ENCODE peak calls at places on chromosomes 5 and 9, in nine cellular contexts. Q is stimulated activated CD8-positive, alpha-beta memory T cell treated with anti-CD3 and anti-CD28 coated beads, Interleukin-2, amount 100 ng/mL, for 1 hour; R is activated T-cell treated with anti-CD3 and anti-CD28 coated beads for 1 hour; I is posterior vena cava; H is DMS 273 treated with DMSO at 0.1 percent for 48 hours; F is foreskin fibroblast; L is cardiac fibroblast; B is NCI-H510A treated with DMSO at 0.1 percent for 48 hours; A is Karpas-422. M is an unnamed sample.

GRCh38 chr5:150487199-150488061 is 20.5 kb upstream of the NDST1 start:
- DNase-seq in H (no peak), A (peak; percentile 69), I (no peak), B (peak; percentile 69), Q (no peak), F (peak; percentile 44), L (peak; percentile 51), R (no peak), M (no peak)

GRCh38 chr9:119998614-119999013 is 581.4 kb downstream of the CDK5RAP2 start:
- DNase-seq in A (no peak), Q (no peak), R (no peak), B (no peak), L (no peak), F (no peak), H (no peak), I (no peak), M (no peak)

GRCh38 chr5:149543361-149544198 is 7.7 kb downstream of the CSNK1A1 start:
- DNase-seq in F (no peak), A (no peak), B (no peak), H (no peak), Q (no peak), R (no peak), I (no peak), L (peak; percentile 52), M (no peak)

GRCh38 chr5:132221781-132222648 is 5.6 kb downstream of the P4HA2 start:
- DNase-seq in I (peak; percentile 82), H (no peak), F (peak; percentile 79), A (no peak), R (no peak), Q (no peak), L (peak; percentile 89), B (no peak), M (no peak)

GRCh38 chr9:81682797-81683196 is 6.5 kb downstream of the TLE1 start:
- DNase-seq in H (no peak), A (no peak), Q (no peak), F (no peak), I (no peak), B (no peak), L (peak; percentile 70), R (no peak), M (no peak)

GRCh38 chr5:127886141-127886540 is 182.9 kb downstream of the CCDC192 start:
- DNase-seq in H (no peak), I (no peak), R (no peak), B (no peak), L (no peak), Q (no peak), F (no peak), A (no peak), M (no peak)

GRCh38 chr5:43401827-43402226 is 10.4 kb downstream of the CCL28 start:
- DNase-seq in Q (no peak), A (peak; percentile 59), B (no peak), I (no peak), R (no peak), F (no peak), L (peak; percentile 34), H (no peak), M (no peak)

GRCh38 chr9:37486616-37487544 is 1.1 kb downstream of the POLR1E start:
- DNase-seq in B (peak; percentile 3), A (no peak), Q (no peak), I (no peak), F (peak; percentile 94), L (peak; percentile 96), R (no peak), H (no peak), M (no peak)

GRCh38 chr5:172010278-172010677 is 3.8 kb upstream of the FBXW11 start:
- DNase-seq in H (peak; percentile 57), Q (no peak), I (no peak), B (no peak), F (no peak), A (no peak), R (no peak), L (peak; percentile 77), M (no peak)

GRCh38 chr5:139108056-139108811 is 89.9 kb downstream of the SIL1 start:
- DNase-seq in Q (no peak), H (no peak), A (no peak), F (peak; percentile 29), L (peak; percentile 22), R (no peak), I (no peak), B (peak; percentile 46), M (peak; percentile 67)

GRCh38 chr5:169702726-169703481 is 65.8 kb downstream of the DOCK2 start:
- DNase-seq in L (peak; percentile 54), I (no peak), R (no peak), B (no peak), H (no peak), A (peak; percentile 70), Q (no peak), F (no peak), M (no peak)

GRCh38 chr5:96219580-96220281 is 213.3 kb downstream of the PCSK1 start:
- DNase-seq in R (no peak), I (no peak), H (no peak), Q (no peak), A (no peak), F (peak; percentile 75), L (peak; percentile 42), B (no peak), M (no peak)

GRCh38 chr9:14306672-14307646 is 7.0 kb downstream of the NFIB start:
- DNase-seq in L (peak; percentile 37), I (no peak), F (no peak), H (no peak), B (no peak), R (no peak), A (no peak), Q (no peak), M (no peak)

GRCh38 chr9:120433701-120434100 is 146.3 kb downstream of the CDK5RAP2 start:
- DNase-seq in A (no peak), B (no peak), Q (no peak), R (no peak), H (no peak), F (no peak), I (no peak), L (no peak), M (no peak)

GRCh38 chr9:91047993-91048607 is 246.5 kb downstream of the SYK start:
- DNase-seq in H (no peak), F (peak; percentile 87), I (no peak), R (no peak), A (no peak), B (no peak), L (peak; percentile 79), Q (no peak), M (no peak)

GRCh38 chr5:54659651-54660050 is 142.1 kb downstream of the SNX18 start:
- DNase-seq in Q (no peak), A (no peak), B (no peak), R (no peak), H (no peak), L (peak; percentile 21), I (no peak), F (no peak), M (no peak)

GRCh38 chr5:177496111-177497010 is 1.0 kb downstream of the PDLIM7 start:
- DNase-seq in H (peak; percentile 82), L (peak; percentile 94), B (peak; percentile 28), Q (no peak), A (peak; percentile 90), F (peak; percentile 95), R (no peak), I (peak; percentile 96), M (no peak)

GRCh38 chr9:111866976-111867375 is 29.6 kb upstream of the UGCG start:
- DNase-seq in R (no peak), B (no peak), L (peak; percentile 78), I (no peak), F (peak; percentile 64), H (no peak), A (no peak), Q (no peak), M (peak; percentile 23)

GRCh38 chr5:103849934-103850333 is 287.3 kb upstream of the NUDT12 start:
- DNase-seq in Q (no peak), L (peak; percentile 11), A (no peak), F (peak; percentile 78), I (no peak), R (no peak), B (no peak), H (no peak), M (peak; percentile 67)

GRCh38 chr9:136438909-136439549 is 616 bp downstream of the INPP5E start:
- DNase-seq in A (peak; percentile 82), B (no peak), I (no peak), Q (peak; percentile 10), H (no peak), L (peak; percentile 21), R (peak; percentile 45), F (peak; percentile 15), M (no peak)

GRCh38 chr5:142461028-142461427 is 136.2 kb upstream of the SPRY4 start:
- DNase-seq in L (no peak), H (no peak), Q (no peak), F (no peak), A (no peak), B (no peak), I (no peak), R (no peak), M (no peak)

GRCh38 chr9:130578865-130579737 is at the start of gene FUBP3:
- DNase-seq in I (peak; percentile 98), Q (peak; percentile 76), L (peak; percentile 91), H (peak; percentile 48), F (peak; percentile 90), B (peak; percentile 71), R (peak; percentile 81), A (peak; percentile 98), M (peak; percentile 45)

GRCh38 chr9:100352201-100352726 is 478 bp downstream of the TEX10 start:
- DNase-seq in R (peak; percentile 3), A (peak; percentile 75), F (no peak), Q (no peak), H (no peak), B (peak; percentile 4), L (peak; percentile 15), I (peak; percentile 81), M (no peak)

GRCh38 chr5:156200938-156201792 is 125.8 kb upstream of the SGCD start:
- DNase-seq in L (no peak), B (no peak), Q (no peak), H (no peak), I (no peak), F (no peak), A (no peak), R (no peak), M (no peak)

GRCh38 chr5:174191076-174191475 is 145.6 kb downstream of the NSG2 start:
- DNase-seq in F (no peak), B (no peak), I (no peak), L (no peak), R (no peak), Q (no peak), A (no peak), H (no peak), M (no peak)

GRCh38 chr5:173326501-173326960 is 1.7 kb downstream of the STC2 start:
- DNase-seq in Q (no peak), F (peak; percentile 88), L (peak; percentile 78), I (no peak), A (no peak), R (no peak), H (no peak), B (no peak), M (no peak)

GRCh38 chr5:157566902-157567489 is 8.6 kb downstream of the ADAM19 start:
- DNase-seq in R (no peak), B (no peak), I (no peak), Q (no peak), L (no peak), H (no peak), A (no peak), F (no peak), M (no peak)

GRCh38 chr5:56873056-56873455 is 36.3 kb upstream of the SETD9 start:
- DNase-seq in F (no peak), Q (no peak), H (no peak), B (no peak), L (no peak), R (no peak), A (no peak), I (no peak), M (no peak)

GRCh38 chr9:7967851-7968250 is 168.3 kb upstream of the DMAC1 start:
- DNase-seq in F (no peak), H (no peak), I (no peak), B (no peak), R (no peak), Q (no peak), L (no peak), A (no peak), M (no peak)

GRCh38 chr5:172979778-172980177 is 3.8 kb upstream of the ATP6V0E1 start:
- DNase-seq in Q (no peak), F (peak; percentile 54), A (no peak), B (no peak), H (no peak), R (no peak), I (no peak), L (no peak), M (no peak)

GRCh38 chr5:176625512-176625911 is 4.8 kb downstream of the SNCB start:
- DNase-seq in Q (no peak), F (no peak), L (no peak), R (no peak), I (no peak), B (no peak), H (no peak), A (no peak), M (no peak)

M was measured in smooth muscle cell of the brain vasculature.